ENCODE peak calls at places on chromosomes 16 and 17, in seven cellular contexts. T is amygdala, J is natural killer cell, L is Right ventricle myocardium superior, E is A549, F is amniotic stem cell, V is caudate nucleus. C is an unnamed sample.

GRCh38 chr17:50170662-50171370 is 5.0 kb downstream of the SGCA start:
- DNase-seq in T (no peak), J (no peak), L (peak), E (no peak), F (no peak), V (no peak), C (peak)

GRCh38 chr16:49599281-49599680 is 225.7 kb downstream of the C16orf78 start:
- DNase-seq in T (no peak), J (no peak), L (no peak), E (no peak), F (no peak), V (no peak), C (no peak)

GRCh38 chr16:70661534-70661917 is 15.2 kb downstream of the IL34 start:
- DNase-seq in T (no peak), J (no peak), L (no peak), E (no peak), F (no peak), V (no peak), C (no peak)

GRCh38 chr17:61267847-61268246 is 131.8 kb upstream of the TBX2 start:
- DNase-seq in T (no peak), J (no peak), L (no peak), E (no peak), F (no peak), V (no peak), C (no peak)

GRCh38 chr16:47387026-47387734 is 73.7 kb downstream of the ITFG1 start:
- DNase-seq in T (no peak), J (no peak), L (no peak), E (no peak), F (no peak), V (no peak), C (no peak)

GRCh38 chr17:64262422-64263260 is at the start of gene TEX2:
- DNase-seq in T (no peak), J (peak), L (peak), E (peak), F (peak), V (no peak), C (peak)

GRCh38 chr17:40541873-40542561 is 23.3 kb downstream of the CCR7 start:
- DNase-seq in T (no peak), J (no peak), L (peak), E (no peak), F (no peak), V (no peak), C (no peak)

GRCh38 chr17:74485012-74485743 is 18.7 kb downstream of the CD300A start:
- DNase-seq in T (no peak), J (no peak), L (no peak), E (no peak), F (no peak), V (no peak), C (no peak)

GRCh38 chr17:74524751-74525725 is 6.2 kb downstream of the CD300LB start:
- DNase-seq in T (no peak), J (no peak), L (no peak), E (no peak), F (no peak), V (no peak), C (no peak)